ENCODE peak calls at places on chromosome 19, in nine cellular contexts. One of them, this sample, is unnamed.
A peak's percentile ranks its signal among the peaks of the same experiment; 100 is the strongest.

GRCh38 chr19:49896863-49897621 is at the start of gene IL4I1:
- DNase-seq in caudate nucleus: no peak
- DNase-seq in cardiac muscle cell: no peak
- DNase-seq in uterus: no peak
- DNase-seq in mesendoderm: no peak
- DNase-seq in GM23248: peak; percentile 28
- DNase-seq in CD8-positive, alpha-beta T cell: peak; percentile 33
- DNase-seq in transverse colon: peak; percentile 45
- DNase-seq in endothelial cell of umbilical vein: peak; percentile 73
- DNase-seq in this sample: no peak

GRCh38 chr19:55116232-55117062 is 990 bp downstream of the PPP1R12C start:
- DNase-seq in caudate nucleus: no peak
- DNase-seq in cardiac muscle cell: no peak
- DNase-seq in uterus: peak; percentile 72
- DNase-seq in mesendoderm: peak; percentile 64
- DNase-seq in GM23248: peak; percentile 89
- DNase-seq in CD8-positive, alpha-beta T cell: no peak
- DNase-seq in transverse colon: peak; percentile 69
- DNase-seq in endothelial cell of umbilical vein: peak; percentile 31
- DNase-seq in this sample: peak; percentile 94

GRCh38 chr19:30214651-30215051 is 157.5 kb upstream of the ZNF536 start:
- DNase-seq in caudate nucleus: no peak
- DNase-seq in cardiac muscle cell: no peak
- DNase-seq in uterus: no peak
- DNase-seq in mesendoderm: peak; percentile 31
- DNase-seq in GM23248: peak; percentile 23
- DNase-seq in CD8-positive, alpha-beta T cell: no peak
- DNase-seq in transverse colon: no peak
- DNase-seq in endothelial cell of umbilical vein: no peak
- DNase-seq in this sample: no peak

GRCh38 chr19:36114763-36115452 is at the start of gene POLR2I:
- DNase-seq in caudate nucleus: peak; percentile 98
- DNase-seq in cardiac muscle cell: peak; percentile 100
- DNase-seq in uterus: peak; percentile 99
- DNase-seq in mesendoderm: peak; percentile 100
- DNase-seq in GM23248: peak; percentile 100
- DNase-seq in CD8-positive, alpha-beta T cell: peak; percentile 96
- DNase-seq in transverse colon: peak; percentile 99
- DNase-seq in endothelial cell of umbilical vein: peak; percentile 100
- DNase-seq in this sample: peak; percentile 100

GRCh38 chr19:35935911-35936737 is at the start of gene LRFN3:
- DNase-seq in caudate nucleus: peak; percentile 28
- DNase-seq in cardiac muscle cell: peak; percentile 93
- DNase-seq in uterus: peak; percentile 78
- DNase-seq in mesendoderm: peak; percentile 83
- DNase-seq in GM23248: peak; percentile 84
- DNase-seq in CD8-positive, alpha-beta T cell: no peak
- DNase-seq in transverse colon: peak; percentile 81
- DNase-seq in endothelial cell of umbilical vein: peak; percentile 45
- DNase-seq in this sample: no peak

GRCh38 chr19:35320285-35320706 is 8.7 kb upstream of the CD22 start:
- DNase-seq in caudate nucleus: no peak
- DNase-seq in cardiac muscle cell: no peak
- DNase-seq in uterus: no peak
- DNase-seq in mesendoderm: no peak
- DNase-seq in GM23248: no peak
- DNase-seq in CD8-positive, alpha-beta T cell: no peak
- DNase-seq in transverse colon: no peak
- DNase-seq in endothelial cell of umbilical vein: no peak
- DNase-seq in this sample: no peak

GRCh38 chr19:11736696-11737095 is 2.0 kb downstream of the ZNF823 start:
- DNase-seq in caudate nucleus: no peak
- DNase-seq in cardiac muscle cell: no peak
- DNase-seq in uterus: no peak
- DNase-seq in mesendoderm: peak; percentile 33
- DNase-seq in GM23248: peak; percentile 81
- DNase-seq in CD8-positive, alpha-beta T cell: no peak
- DNase-seq in transverse colon: peak; percentile 19
- DNase-seq in endothelial cell of umbilical vein: no peak
- DNase-seq in this sample: no peak

GRCh38 chr19:33376423-33376822 is 2.9 kb downstream of the CEBPG start:
- DNase-seq in caudate nucleus: no peak
- DNase-seq in cardiac muscle cell: no peak
- DNase-seq in uterus: peak; percentile 67
- DNase-seq in mesendoderm: no peak
- DNase-seq in GM23248: peak; percentile 94
- DNase-seq in CD8-positive, alpha-beta T cell: no peak
- DNase-seq in transverse colon: peak; percentile 91
- DNase-seq in endothelial cell of umbilical vein: peak; percentile 92
- DNase-seq in this sample: no peak

GRCh38 chr19:36528921-36529518 is 949 bp upstream of the ZNF260 start:
- DNase-seq in caudate nucleus: no peak
- DNase-seq in cardiac muscle cell: peak; percentile 12
- DNase-seq in uterus: no peak
- DNase-seq in mesendoderm: peak; percentile 57
- DNase-seq in GM23248: peak; percentile 20
- DNase-seq in CD8-positive, alpha-beta T cell: no peak
- DNase-seq in transverse colon: no peak
- DNase-seq in endothelial cell of umbilical vein: no peak
- DNase-seq in this sample: no peak

GRCh38 chr19:46133101-46133627 is 8.7 kb upstream of the IGFL3 start:
- DNase-seq in caudate nucleus: no peak
- DNase-seq in cardiac muscle cell: peak; percentile 86
- DNase-seq in uterus: peak; percentile 41
- DNase-seq in mesendoderm: peak; percentile 98
- DNase-seq in GM23248: peak; percentile 81
- DNase-seq in CD8-positive, alpha-beta T cell: no peak
- DNase-seq in transverse colon: no peak
- DNase-seq in endothelial cell of umbilical vein: peak; percentile 95
- DNase-seq in this sample: peak; percentile 90

GRCh38 chr19:4693471-4694121 is 23.5 kb upstream of the MYDGF start:
- DNase-seq in caudate nucleus: no peak
- DNase-seq in cardiac muscle cell: no peak
- DNase-seq in uterus: no peak
- DNase-seq in mesendoderm: no peak
- DNase-seq in GM23248: no peak
- DNase-seq in CD8-positive, alpha-beta T cell: no peak
- DNase-seq in transverse colon: no peak
- DNase-seq in endothelial cell of umbilical vein: no peak
- DNase-seq in this sample: no peak
- H3K27ac ChIP-seq in caudate nucleus: peak overlapping the region; percentile 64
- H3K27ac ChIP-seq in cardiac muscle cell: no peak overlapping the region
- H3K27ac ChIP-seq in uterus: peak overlapping the region; percentile 32
- H3K27ac ChIP-seq in mesendoderm: no peak overlapping the region
- H3K27ac ChIP-seq in GM23248: peak overlapping the region; percentile 39
- H3K27ac ChIP-seq in CD8-positive, alpha-beta T cell: no peak overlapping the region
- H3K27ac ChIP-seq in transverse colon: peak overlapping the region; percentile 37
- H3K27ac ChIP-seq in endothelial cell of umbilical vein: peak overlapping the region; percentile 45
- H3K27ac ChIP-seq in this sample: no peak overlapping the region

GRCh38 chr19:8478605-8479004 is 23.8 kb downstream of the PRAM1 start:
- DNase-seq in caudate nucleus: no peak
- DNase-seq in cardiac muscle cell: no peak
- DNase-seq in uterus: no peak
- DNase-seq in mesendoderm: no peak
- DNase-seq in GM23248: no peak
- DNase-seq in CD8-positive, alpha-beta T cell: no peak
- DNase-seq in transverse colon: no peak
- DNase-seq in endothelial cell of umbilical vein: no peak
- DNase-seq in this sample: no peak

GRCh38 chr19:8481616-8482015 is 20.8 kb downstream of the PRAM1 start:
- DNase-seq in caudate nucleus: no peak
- DNase-seq in cardiac muscle cell: no peak
- DNase-seq in uterus: no peak
- DNase-seq in mesendoderm: no peak
- DNase-seq in GM23248: no peak
- DNase-seq in CD8-positive, alpha-beta T cell: no peak
- DNase-seq in transverse colon: no peak
- DNase-seq in endothelial cell of umbilical vein: no peak
- DNase-seq in this sample: no peak

GRCh38 chr19:8483165-8483564 is 19.3 kb downstream of the PRAM1 start:
- DNase-seq in caudate nucleus: no peak
- DNase-seq in cardiac muscle cell: no peak
- DNase-seq in uterus: no peak
- DNase-seq in mesendoderm: no peak
- DNase-seq in GM23248: no peak
- DNase-seq in CD8-positive, alpha-beta T cell: no peak
- DNase-seq in transverse colon: no peak
- DNase-seq in endothelial cell of umbilical vein: no peak
- DNase-seq in this sample: no peak

GRCh38 chr19:8482696-8483095 is 19.7 kb downstream of the PRAM1 start:
- DNase-seq in caudate nucleus: no peak
- DNase-seq in cardiac muscle cell: no peak
- DNase-seq in uterus: no peak
- DNase-seq in mesendoderm: no peak
- DNase-seq in GM23248: no peak
- DNase-seq in CD8-positive, alpha-beta T cell: no peak
- DNase-seq in transverse colon: no peak
- DNase-seq in endothelial cell of umbilical vein: no peak
- DNase-seq in this sample: no peak

GRCh38 chr19:8481191-8481590 is 21.2 kb downstream of the PRAM1 start:
- DNase-seq in caudate nucleus: no peak
- DNase-seq in cardiac muscle cell: no peak
- DNase-seq in uterus: no peak
- DNase-seq in mesendoderm: no peak
- DNase-seq in GM23248: no peak
- DNase-seq in CD8-positive, alpha-beta T cell: no peak
- DNase-seq in transverse colon: no peak
- DNase-seq in endothelial cell of umbilical vein: no peak
- DNase-seq in this sample: no peak
- H3K27ac ChIP-seq in caudate nucleus: no peak overlapping the region
- H3K27ac ChIP-seq in cardiac muscle cell: peak overlapping the region; percentile 40
- H3K27ac ChIP-seq in uterus: no peak overlapping the region
- H3K27ac ChIP-seq in mesendoderm: no peak overlapping the region
- H3K27ac ChIP-seq in GM23248: no peak overlapping the region
- H3K27ac ChIP-seq in CD8-positive, alpha-beta T cell: no peak overlapping the region
- H3K27ac ChIP-seq in transverse colon: no peak overlapping the region
- H3K27ac ChIP-seq in endothelial cell of umbilical vein: no peak overlapping the region
- H3K27ac ChIP-seq in this sample: no peak overlapping the region

DNA sequence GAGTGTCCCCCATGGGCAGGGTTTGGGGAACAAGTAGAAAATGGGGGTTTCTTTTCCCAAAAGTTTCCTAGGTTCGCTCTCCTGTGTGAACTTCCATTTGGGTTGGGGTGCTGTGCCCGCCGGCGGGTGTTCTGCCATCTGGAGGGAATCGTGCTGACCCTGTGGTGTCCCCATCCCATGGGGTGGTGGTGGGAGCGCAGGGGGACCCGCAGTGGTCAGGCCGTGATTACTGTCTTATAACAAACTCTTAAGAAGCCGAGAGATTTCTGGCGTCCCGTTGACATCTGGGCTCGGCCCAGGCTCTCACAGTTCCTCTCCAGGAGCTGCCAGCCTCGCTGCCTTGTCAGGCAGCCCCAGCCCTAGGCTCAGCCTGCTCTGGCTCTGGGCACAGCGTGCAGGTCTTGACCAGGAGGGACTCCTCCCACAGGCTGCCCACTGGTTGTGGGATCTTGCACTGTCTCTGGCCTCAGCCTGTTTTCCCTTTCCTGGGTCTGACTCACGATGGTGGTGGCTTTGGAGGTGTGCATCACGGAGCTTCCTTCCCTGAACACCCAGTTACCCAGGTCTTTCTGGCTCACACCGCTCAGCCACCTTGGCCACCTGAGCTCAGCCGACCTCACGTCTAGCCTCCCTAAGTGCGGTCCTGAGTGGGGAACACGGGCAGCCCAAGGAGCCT is 34.5 kb downstream of the PLEKHJ1 start:
- DNase-seq in caudate nucleus: no peak
- DNase-seq in cardiac muscle cell: no peak
- DNase-seq in uterus: no peak
- DNase-seq in mesendoderm: no peak
- DNase-seq in GM23248: no peak
- DNase-seq in CD8-positive, alpha-beta T cell: no peak
- DNase-seq in transverse colon: no peak
- DNase-seq in endothelial cell of umbilical vein: no peak
- DNase-seq in this sample: no peak
- H3K27ac ChIP-seq in caudate nucleus: peak overlapping the region; percentile 58
- H3K27ac ChIP-seq in cardiac muscle cell: peak overlapping the region; percentile 28
- H3K27ac ChIP-seq in uterus: no peak overlapping the region
- H3K27ac ChIP-seq in mesendoderm: no peak overlapping the region
- H3K27ac ChIP-seq in GM23248: no peak overlapping the region
- H3K27ac ChIP-seq in CD8-positive, alpha-beta T cell: no peak overlapping the region
- H3K27ac ChIP-seq in transverse colon: no peak overlapping the region
- H3K27ac ChIP-seq in endothelial cell of umbilical vein: no peak overlapping the region
- H3K27ac ChIP-seq in this sample: no peak overlapping the region

GRCh38 chr19:18645035-18645511 is 8.2 kb downstream of the KLHL26 start:
- DNase-seq in caudate nucleus: no peak
- DNase-seq in cardiac muscle cell: no peak
- DNase-seq in uterus: no peak
- DNase-seq in mesendoderm: no peak
- DNase-seq in GM23248: peak; percentile 22
- DNase-seq in CD8-positive, alpha-beta T cell: no peak
- DNase-seq in transverse colon: no peak
- DNase-seq in endothelial cell of umbilical vein: no peak
- DNase-seq in this sample: no peak

GRCh38 chr19:18648971-18649310 is 12.1 kb downstream of the KLHL26 start:
- DNase-seq in caudate nucleus: no peak
- DNase-seq in cardiac muscle cell: no peak
- DNase-seq in uterus: peak; percentile 23
- DNase-seq in mesendoderm: no peak
- DNase-seq in GM23248: no peak
- DNase-seq in CD8-positive, alpha-beta T cell: no peak
- DNase-seq in transverse colon: no peak
- DNase-seq in endothelial cell of umbilical vein: no peak
- DNase-seq in this sample: no peak

GRCh38 chr19:18647807-18648206 is 11.0 kb downstream of the KLHL26 start:
- DNase-seq in caudate nucleus: no peak
- DNase-seq in cardiac muscle cell: no peak
- DNase-seq in uterus: no peak
- DNase-seq in mesendoderm: no peak
- DNase-seq in GM23248: no peak
- DNase-seq in CD8-positive, alpha-beta T cell: no peak
- DNase-seq in transverse colon: no peak
- DNase-seq in endothelial cell of umbilical vein: no peak
- DNase-seq in this sample: no peak

GRCh38 chr19:18647371-18647767 is 10.5 kb downstream of the KLHL26 start:
- DNase-seq in caudate nucleus: no peak
- DNase-seq in cardiac muscle cell: no peak
- DNase-seq in uterus: no peak
- DNase-seq in mesendoderm: no peak
- DNase-seq in GM23248: no peak
- DNase-seq in CD8-positive, alpha-beta T cell: no peak
- DNase-seq in transverse colon: no peak
- DNase-seq in endothelial cell of umbilical vein: no peak
- DNase-seq in this sample: no peak

GRCh38 chr19:18646535-18647370 is 9.9 kb downstream of the KLHL26 start:
- DNase-seq in caudate nucleus: no peak
- DNase-seq in cardiac muscle cell: no peak
- DNase-seq in uterus: no peak
- DNase-seq in mesendoderm: no peak
- DNase-seq in GM23248: no peak
- DNase-seq in CD8-positive, alpha-beta T cell: no peak
- DNase-seq in transverse colon: no peak
- DNase-seq in endothelial cell of umbilical vein: no peak
- DNase-seq in this sample: no peak
- H3K27ac ChIP-seq in caudate nucleus: peak overlapping the region; percentile 93
- H3K27ac ChIP-seq in cardiac muscle cell: peak overlapping the region; percentile 23
- H3K27ac ChIP-seq in uterus: no peak overlapping the region
- H3K27ac ChIP-seq in mesendoderm: no peak overlapping the region
- H3K27ac ChIP-seq in GM23248: no peak overlapping the region
- H3K27ac ChIP-seq in CD8-positive, alpha-beta T cell: no peak overlapping the region
- H3K27ac ChIP-seq in transverse colon: no peak overlapping the region
- H3K27ac ChIP-seq in endothelial cell of umbilical vein: no peak overlapping the region
- H3K27ac ChIP-seq in this sample: peak overlapping the region; percentile 85

This sample was measured in esophagus muscularis mucosa.